ENCODE peak calls at places on chromosomes 12 and 14, in seven cellular contexts. One of them, this sample, is unnamed.

GRCh38 chr12:21666722-21667121 is 9.1 kb upstream of the LDHB start:
- DNase-seq in mesendoderm: no peak
- DNase-seq in IMR-90: no peak
- DNase-seq in neuronal stem cell: no peak
- DNase-seq in H1: no peak
- DNase-seq in H9: no peak
- DNase-seq in trophoblast cell: no peak
- DNase-seq in this sample: peak

GRCh38 chr14:83559721-83560120 is 1970.2 kb upstream of the FLRT2 start:
- DNase-seq in mesendoderm: no peak
- DNase-seq in IMR-90: peak
- DNase-seq in neuronal stem cell: no peak
- DNase-seq in H1: no peak
- DNase-seq in H9: no peak
- DNase-seq in trophoblast cell: no peak
- DNase-seq in this sample: peak

GRCh38 chr14:53127151-53127550 is 26.0 kb downstream of the DDHD1 start:
- DNase-seq in mesendoderm: no peak
- DNase-seq in IMR-90: no peak
- DNase-seq in neuronal stem cell: no peak
- DNase-seq in H1: no peak
- DNase-seq in H9: no peak
- DNase-seq in trophoblast cell: no peak
- DNase-seq in this sample: no peak

GRCh38 chr12:10838461-10838860 is 10.8 kb downstream of the PRR4 start:
- DNase-seq in mesendoderm: no peak
- DNase-seq in IMR-90: no peak
- DNase-seq in neuronal stem cell: no peak
- DNase-seq in H1: no peak
- DNase-seq in H9: no peak
- DNase-seq in trophoblast cell: no peak
- DNase-seq in this sample: no peak

GRCh38 chr14:102150636-102151195 is 11.0 kb downstream of the WDR20 start:
- DNase-seq in mesendoderm: no peak
- DNase-seq in IMR-90: no peak
- DNase-seq in neuronal stem cell: no peak
- DNase-seq in H1: no peak
- DNase-seq in H9: no peak
- DNase-seq in trophoblast cell: no peak
- DNase-seq in this sample: no peak

GRCh38 chr12:31089072-31089471 is 15.4 kb downstream of the DDX11 start:
- DNase-seq in mesendoderm: no peak
- DNase-seq in IMR-90: no peak
- DNase-seq in neuronal stem cell: no peak
- DNase-seq in H1: no peak
- DNase-seq in H9: peak
- DNase-seq in trophoblast cell: no peak
- DNase-seq in this sample: no peak

GRCh38 chr12:110744697-110745264 is 2.1 kb upstream of the PPP1CC start:
- DNase-seq in mesendoderm: peak
- DNase-seq in IMR-90: no peak
- DNase-seq in neuronal stem cell: no peak
- DNase-seq in H1: no peak
- DNase-seq in H9: no peak
- DNase-seq in trophoblast cell: peak
- DNase-seq in this sample: no peak

GRCh38 chr12:12976366-12976765 is 23.7 kb downstream of the HEBP1 start:
- DNase-seq in mesendoderm: no peak
- DNase-seq in IMR-90: peak
- DNase-seq in neuronal stem cell: no peak
- DNase-seq in H1: no peak
- DNase-seq in H9: no peak
- DNase-seq in trophoblast cell: peak
- DNase-seq in this sample: peak

GRCh38 chr14:57492859-57493258 is 798 bp downstream of the CCDC198 start:
- DNase-seq in mesendoderm: peak
- DNase-seq in IMR-90: peak
- DNase-seq in neuronal stem cell: no peak
- DNase-seq in H1: no peak
- DNase-seq in H9: no peak
- DNase-seq in trophoblast cell: no peak
- DNase-seq in this sample: peak

GRCh38 chr14:93533864-93534263 is 103.1 kb downstream of the UNC79 start:
- DNase-seq in mesendoderm: no peak
- DNase-seq in IMR-90: no peak
- DNase-seq in neuronal stem cell: no peak
- DNase-seq in H1: no peak
- DNase-seq in H9: no peak
- DNase-seq in trophoblast cell: no peak
- DNase-seq in this sample: no peak

GRCh38 chr12:4148418-4149056 is 125.0 kb upstream of the CCND2 start:
- DNase-seq in mesendoderm: no peak
- DNase-seq in IMR-90: no peak
- DNase-seq in neuronal stem cell: no peak
- DNase-seq in H1: no peak
- DNase-seq in H9: no peak
- DNase-seq in trophoblast cell: peak
- DNase-seq in this sample: no peak

GRCh38 chr12:126554599-126554998 is 1489.4 kb downstream of the AACS start:
- DNase-seq in mesendoderm: peak
- DNase-seq in IMR-90: no peak
- DNase-seq in neuronal stem cell: no peak
- DNase-seq in H1: no peak
- DNase-seq in H9: peak
- DNase-seq in trophoblast cell: no peak
- DNase-seq in this sample: no peak

GRCh38 chr12:42129595-42130204 is 15.0 kb downstream of the GXYLT1 start:
- DNase-seq in mesendoderm: peak
- DNase-seq in IMR-90: peak
- DNase-seq in neuronal stem cell: peak
- DNase-seq in H1: no peak
- DNase-seq in H9: no peak
- DNase-seq in trophoblast cell: peak
- DNase-seq in this sample: peak

GRCh38 chr12:123101467-123102004 is 49.4 kb downstream of the PITPNM2 start:
- DNase-seq in mesendoderm: no peak
- DNase-seq in IMR-90: no peak
- DNase-seq in neuronal stem cell: no peak
- DNase-seq in H1: no peak
- DNase-seq in H9: no peak
- DNase-seq in trophoblast cell: no peak
- DNase-seq in this sample: no peak

GRCh38 chr12:63041601-63042000 is 106.7 kb upstream of the PPM1H start:
- DNase-seq in mesendoderm: no peak
- DNase-seq in IMR-90: no peak
- DNase-seq in neuronal stem cell: no peak
- DNase-seq in H1: no peak
- DNase-seq in H9: no peak
- DNase-seq in trophoblast cell: no peak
- DNase-seq in this sample: no peak

GRCh38 chr12:105256921-105257320 is 20.9 kb upstream of the APPL2 start:
- DNase-seq in mesendoderm: no peak
- DNase-seq in IMR-90: peak
- DNase-seq in neuronal stem cell: no peak
- DNase-seq in H1: no peak
- DNase-seq in H9: no peak
- DNase-seq in trophoblast cell: no peak
- DNase-seq in this sample: peak

GRCh38 chr12:128455849-128456248 is 188.9 kb downstream of the TMEM132C start:
- DNase-seq in mesendoderm: no peak
- DNase-seq in IMR-90: no peak
- DNase-seq in neuronal stem cell: no peak
- DNase-seq in H1: no peak
- DNase-seq in H9: no peak
- DNase-seq in trophoblast cell: no peak
- DNase-seq in this sample: peak

GRCh38 chr12:128458301-128458974 is 191.5 kb downstream of the TMEM132C start:
- DNase-seq in mesendoderm: peak
- DNase-seq in IMR-90: no peak
- DNase-seq in neuronal stem cell: no peak
- DNase-seq in H1: no peak
- DNase-seq in H9: peak
- DNase-seq in trophoblast cell: no peak
- DNase-seq in this sample: no peak

GRCh38 chr12:128463881-128464280 is 196.9 kb downstream of the TMEM132C start:
- DNase-seq in mesendoderm: peak
- DNase-seq in IMR-90: no peak
- DNase-seq in neuronal stem cell: no peak
- DNase-seq in H1: no peak
- DNase-seq in H9: no peak
- DNase-seq in trophoblast cell: no peak
- DNase-seq in this sample: no peak

GRCh38 chr12:128459067-128459466 is 192.1 kb downstream of the TMEM132C start:
- DNase-seq in mesendoderm: peak
- DNase-seq in IMR-90: no peak
- DNase-seq in neuronal stem cell: no peak
- DNase-seq in H1: no peak
- DNase-seq in H9: peak
- DNase-seq in trophoblast cell: no peak
- DNase-seq in this sample: no peak
- H4K8ac ChIP-seq in mesendoderm: no peak
- H4K8ac ChIP-seq in IMR-90: no peak
- H4K8ac ChIP-seq in neuronal stem cell: no peak
- H4K8ac ChIP-seq in H1: no peak
- H4K8ac ChIP-seq in H9: no peak
- H4K8ac ChIP-seq in trophoblast cell: no peak
- H4K8ac ChIP-seq in this sample: no peak

DNA sequence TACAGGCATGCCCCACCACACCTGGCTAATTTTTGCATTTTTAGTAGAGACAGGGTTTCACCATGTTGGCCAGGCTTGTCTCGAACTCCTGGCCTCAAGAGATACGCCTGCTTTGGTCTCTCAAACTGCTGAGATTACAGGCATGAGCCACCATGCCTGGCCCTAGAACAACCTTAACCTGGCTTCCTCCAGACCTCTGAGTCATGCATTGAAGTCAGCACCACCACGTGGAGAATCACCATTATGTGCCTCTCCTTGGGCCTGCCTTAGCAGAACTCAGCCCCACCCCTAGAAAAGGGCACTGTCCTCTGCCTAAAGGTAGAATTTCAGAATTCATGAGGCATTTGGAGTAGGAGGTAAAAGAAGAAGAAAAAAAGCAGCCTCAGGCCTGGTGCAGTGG is 49.0 kb downstream of the LIMA1 start:
- DNase-seq in mesendoderm: peak
- DNase-seq in IMR-90: no peak
- DNase-seq in neuronal stem cell: no peak
- DNase-seq in H1: no peak
- DNase-seq in H9: peak
- DNase-seq in trophoblast cell: peak
- DNase-seq in this sample: no peak
- H4K8ac ChIP-seq in mesendoderm: no peak
- H4K8ac ChIP-seq in IMR-90: no peak
- H4K8ac ChIP-seq in neuronal stem cell: no peak
- H4K8ac ChIP-seq in H1: no peak
- H4K8ac ChIP-seq in H9: no peak
- H4K8ac ChIP-seq in trophoblast cell: no peak
- H4K8ac ChIP-seq in this sample: no peak

GRCh38 chr12:56298828-56299227 is 1.3 kb downstream of the CS start:
- DNase-seq in mesendoderm: no peak
- DNase-seq in IMR-90: no peak
- DNase-seq in neuronal stem cell: no peak
- DNase-seq in H1: no peak
- DNase-seq in H9: no peak
- DNase-seq in trophoblast cell: no peak
- DNase-seq in this sample: no peak
- H4K8ac ChIP-seq in mesendoderm: no peak
- H4K8ac ChIP-seq in IMR-90: no peak
- H4K8ac ChIP-seq in neuronal stem cell: no peak
- H4K8ac ChIP-seq in H1: no peak
- H4K8ac ChIP-seq in H9: no peak
- H4K8ac ChIP-seq in trophoblast cell: no peak
- H4K8ac ChIP-seq in this sample: no peak

GRCh38 chr14:73804636-73805035 is 47.0 kb upstream of the PTGR2 start:
- DNase-seq in mesendoderm: no peak
- DNase-seq in IMR-90: no peak
- DNase-seq in neuronal stem cell: no peak
- DNase-seq in H1: no peak
- DNase-seq in H9: no peak
- DNase-seq in trophoblast cell: no peak
- DNase-seq in this sample: no peak
- H4K8ac ChIP-seq in mesendoderm: no peak
- H4K8ac ChIP-seq in IMR-90: no peak
- H4K8ac ChIP-seq in neuronal stem cell: no peak
- H4K8ac ChIP-seq in H1: no peak
- H4K8ac ChIP-seq in H9: no peak
- H4K8ac ChIP-seq in trophoblast cell: no peak
- H4K8ac ChIP-seq in this sample: no peak